ENCODE peak calls at places on chromosome X, in six cellular contexts. Q, P, O, Z, K and C are unnamed samples.

GRCh38 chrX:80216086-80216485 is 201.5 kb downstream of the TBX22 start:
- DNase-seq in Q (no peak), P (no peak), O (no peak), Z (no peak), K (no peak), C (peak; percentile 81)

GRCh38 chrX:76439188-76439587 is 11.7 kb downstream of the MAGEE1 start:
- DNase-seq in Q (no peak), P (no peak), O (no peak), Z (no peak), K (no peak), C (no peak)

GRCh38 chrX:107168712-107169111 is 37.5 kb downstream of the NUP62CL start:
- DNase-seq in Q (no peak), P (no peak), O (no peak), Z (no peak), K (no peak), C (no peak)

GRCh38 chrX:51891245-51891644 is 2.2 kb upstream of the MAGED1 start:
- DNase-seq in Q (no peak), P (no peak), O (no peak), Z (no peak), K (no peak), C (no peak)

GRCh38 chrX:72094894-72095293 is 36.8 kb downstream of the RTL5 start:
- DNase-seq in Q (no peak), P (peak; percentile 24), O (no peak), Z (no peak), K (peak; percentile 40), C (no peak)

GRCh38 chrX:13432376-13432775 is 112.5 kb upstream of the ATXN3L start:
- DNase-seq in Q (no peak), P (no peak), O (peak; percentile 68), Z (peak; percentile 64), K (no peak), C (peak; percentile 87)

GRCh38 chrX:74551934-74552333 is 62.5 kb downstream of the RLIM start:
- DNase-seq in Q (no peak), P (no peak), O (no peak), Z (no peak), K (no peak), C (no peak)

GRCh38 chrX:16222123-16222522 is 54.8 kb downstream of the MAGEB17 start:
- DNase-seq in Q (no peak), P (no peak), O (no peak), Z (no peak), K (no peak), C (no peak)

GRCh38 chrX:131609480-131609879 is 65.6 kb downstream of the OR13H1 start:
- DNase-seq in Q (no peak), P (no peak), O (no peak), Z (no peak), K (no peak), C (no peak)

GRCh38 chrX:23904096-23904495 is 3.6 kb downstream of the APOO start:
- DNase-seq in Q (no peak), P (no peak), O (no peak), Z (no peak), K (no peak), C (peak; percentile 53)

GRCh38 chrX:153623310-153624029 is 23.5 kb upstream of the DUSP9 start:
- DNase-seq in Q (no peak), P (no peak), O (no peak), Z (no peak), K (no peak), C (no peak)

GRCh38 chrX:12824944-12825343 is 33.7 kb downstream of the PRPS2 start:
- DNase-seq in Q (no peak), P (no peak), O (no peak), Z (no peak), K (no peak), C (no peak)

GRCh38 chrX:149540133-149540620 is 635 bp upstream of the EOLA1 start:
- DNase-seq in Q (peak; percentile 63), P (no peak), O (peak; percentile 93), Z (peak; percentile 89), K (peak; percentile 91), C (peak; percentile 68)

GRCh38 chrX:71626576-71626975 is 8.3 kb upstream of the CXCR3 start:
- DNase-seq in Q (no peak), P (no peak), O (no peak), Z (no peak), K (no peak), C (no peak)

GRCh38 chrX:72644946-72645345 is 69.2 kb downstream of the PHKA1 start:
- DNase-seq in Q (no peak), P (peak; percentile 6), O (peak; percentile 21), Z (peak; percentile 4), K (no peak), C (peak; percentile 6)

GRCh38 chrX:66676990-66677389 is 38.1 kb upstream of the EDA2R start:
- DNase-seq in Q (no peak), P (no peak), O (no peak), Z (no peak), K (no peak), C (peak; percentile 74)

GRCh38 chrX:134758652-134759051 is 100.4 kb upstream of the PLAC1 start:
- DNase-seq in Q (no peak), P (no peak), O (no peak), Z (no peak), K (no peak), C (no peak)

GRCh38 chrX:134752558-134752957 is 94.3 kb upstream of the PLAC1 start:
- DNase-seq in Q (no peak), P (no peak), O (no peak), Z (no peak), K (no peak), C (no peak)

GRCh38 chrX:134749651-134750450 is 91.6 kb upstream of the PLAC1 start:
- DNase-seq in Q (no peak), P (no peak), O (no peak), Z (no peak), K (no peak), C (no peak)

DNA sequence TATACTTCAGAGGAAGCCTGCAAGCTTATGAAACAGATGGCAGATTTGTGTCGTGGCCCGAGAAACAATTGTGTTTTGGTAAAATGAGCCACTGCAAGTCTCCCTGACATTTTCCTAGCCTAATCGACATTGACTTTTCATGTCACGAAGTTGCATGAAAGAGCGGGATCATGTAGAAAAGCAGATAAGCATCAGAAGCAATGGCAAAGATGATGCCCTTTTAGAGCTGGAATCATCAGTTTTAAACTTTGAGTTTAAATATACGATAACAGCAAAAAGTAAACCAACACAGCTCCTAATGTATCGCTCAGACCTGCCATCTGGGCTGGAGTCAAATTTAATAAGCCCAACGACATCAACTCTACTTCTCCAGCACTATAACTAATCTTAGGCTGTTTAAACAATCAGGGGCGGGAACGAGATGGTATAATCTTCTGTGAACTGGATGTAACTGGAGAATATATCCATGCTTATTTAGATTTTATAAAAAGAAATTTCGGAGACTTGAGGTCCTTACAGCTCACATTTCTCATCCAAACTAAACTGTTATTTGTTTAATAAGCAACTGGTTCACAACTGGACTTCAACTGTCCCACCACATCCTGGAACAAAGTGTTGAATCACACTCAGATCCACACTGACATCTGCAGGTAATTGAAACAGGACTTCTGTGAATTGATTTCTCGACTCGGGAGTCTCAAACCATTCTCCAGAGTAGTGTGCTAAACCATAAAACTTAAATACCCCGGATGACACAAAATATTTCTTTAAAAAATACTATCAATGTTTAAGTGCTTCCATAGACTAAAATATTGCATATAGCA is 95.1 kb upstream of the PLAC1 start:
- DNase-seq in Q (no peak), P (no peak), O (no peak), Z (no peak), K (no peak), C (peak; percentile 19)
- TF ChIP-seq CTCF in Q (peak; percentile 2), P (no peak), O (no peak), Z (no peak), K (peak; percentile 37), C (peak; percentile 12)

GRCh38 chrX:31656013-31656412 is 584.2 kb upstream of the FTHL17 start:
- DNase-seq in Q (no peak), P (no peak), O (no peak), Z (no peak), K (no peak), C (peak; percentile 17)

GRCh38 chrX:31653395-31653794 is 581.6 kb upstream of the FTHL17 start:
- DNase-seq in Q (no peak), P (no peak), O (no peak), Z (no peak), K (no peak), C (no peak)

GRCh38 chrX:31663172-31663571 is 591.3 kb upstream of the FTHL17 start:
- DNase-seq in Q (no peak), P (no peak), O (no peak), Z (no peak), K (no peak), C (no peak)

GRCh38 chrX:31661280-31661679 is 589.4 kb upstream of the FTHL17 start:
- DNase-seq in Q (no peak), P (no peak), O (no peak), Z (no peak), K (no peak), C (no peak)

GRCh38 chrX:31658360-31658759 is 586.5 kb upstream of the FTHL17 start:
- DNase-seq in Q (no peak), P (peak; percentile 8), O (no peak), Z (no peak), K (no peak), C (no peak)
- TF ChIP-seq CTCF in Q (no peak), P (peak; percentile 51), O (peak; percentile 43), Z (peak; percentile 24), K (peak; percentile 53), C (peak; percentile 73)

GRCh38 chrX:46554942-46555341 is 9.7 kb upstream of the ZNF674 start:
- DNase-seq in Q (no peak), P (no peak), O (no peak), Z (no peak), K (no peak), C (no peak)
- TF ChIP-seq CTCF in Q (no peak), P (no peak), O (peak; percentile 39), Z (peak; percentile 6), K (no peak), C (peak; percentile 23)

GRCh38 chrX:42678133-42678532 is 99.8 kb downstream of the PPP1R2C start:
- DNase-seq in Q (no peak), P (no peak), O (no peak), Z (no peak), K (no peak), C (peak; percentile 9)
- TF ChIP-seq CTCF in Q (peak; percentile 19), P (no peak), O (no peak), Z (no peak), K (no peak), C (peak; percentile 13)

GRCh38 chrX:103629295-103630170 is 758 bp downstream of the TCEAL1 start:
- DNase-seq in Q (no peak), P (peak; percentile 50), O (peak; percentile 57), Z (peak; percentile 43), K (peak; percentile 65), C (peak; percentile 46)
- TF ChIP-seq CTCF in Q (no peak), P (peak; percentile 50), O (no peak), Z (no peak), K (peak; percentile 38), C (peak; percentile 14)

GRCh38 chrX:114959729-114960128 is 57.7 kb downstream of the IL13RA2 start:
- DNase-seq in Q (no peak), P (no peak), O (no peak), Z (no peak), K (no peak), C (peak; percentile 5)
- TF ChIP-seq CTCF in Q (peak; percentile 18), P (peak; percentile 25), O (peak; percentile 39), Z (no peak), K (peak; percentile 46), C (peak; percentile 59)

GRCh38 chrX:154829926-154830442 is 4.5 kb downstream of the SMIM9 start:
- DNase-seq in Q (no peak), P (no peak), O (no peak), Z (no peak), K (no peak), C (no peak)
- TF ChIP-seq CTCF in Q (no peak), P (no peak), O (no peak), Z (no peak), K (no peak), C (no peak)